ENCODE peak calls at places on chromosomes 3 and 15, in ten cellular contexts. One of them, this sample, is unnamed.

GRCh38 chr3:57158813-57159678 is 6.1 kb downstream of the IL17RD start:
- DNase-seq in T-helper 1 cell: no peak
- DNase-seq in hippocampal formation: no peak
- DNase-seq in caudate nucleus: no peak
- DNase-seq in A172: peak; percentile 72
- DNase-seq in stimulated activated CD4-positive, alpha-beta T cell treated with anti-CD3 and anti-CD28 coated beads, Interleukin-2, amount 100 ng/mL, for 24 hours: no peak
- DNase-seq in activated naive CD4-positive, alpha-beta T cell: no peak
- DNase-seq in posterior vena cava: no peak
- DNase-seq in SHP77: no peak
- DNase-seq in Right ventricle myocardium superior: no peak
- DNase-seq in this sample: no peak

GRCh38 chr3:171165986-171166385 is 139.5 kb upstream of the SLC2A2 start:
- DNase-seq in T-helper 1 cell: no peak
- DNase-seq in hippocampal formation: no peak
- DNase-seq in caudate nucleus: no peak
- DNase-seq in A172: no peak
- DNase-seq in stimulated activated CD4-positive, alpha-beta T cell treated with anti-CD3 and anti-CD28 coated beads, Interleukin-2, amount 100 ng/mL, for 24 hours: no peak
- DNase-seq in activated naive CD4-positive, alpha-beta T cell: no peak
- DNase-seq in posterior vena cava: no peak
- DNase-seq in SHP77: no peak
- DNase-seq in Right ventricle myocardium superior: no peak
- DNase-seq in this sample: peak; percentile 42

GRCh38 chr15:75902129-75902557 is 1.5 kb upstream of the FBXO22 start:
- DNase-seq in T-helper 1 cell: no peak
- DNase-seq in hippocampal formation: no peak
- DNase-seq in caudate nucleus: no peak
- DNase-seq in A172: peak; percentile 9
- DNase-seq in stimulated activated CD4-positive, alpha-beta T cell treated with anti-CD3 and anti-CD28 coated beads, Interleukin-2, amount 100 ng/mL, for 24 hours: no peak
- DNase-seq in activated naive CD4-positive, alpha-beta T cell: no peak
- DNase-seq in posterior vena cava: no peak
- DNase-seq in SHP77: peak; percentile 66
- DNase-seq in Right ventricle myocardium superior: no peak
- DNase-seq in this sample: no peak

GRCh38 chr15:58224068-58224467 is 85.9 kb downstream of the AQP9 start:
- DNase-seq in T-helper 1 cell: no peak
- DNase-seq in hippocampal formation: peak; percentile 19
- DNase-seq in caudate nucleus: peak; percentile 24
- DNase-seq in A172: no peak
- DNase-seq in stimulated activated CD4-positive, alpha-beta T cell treated with anti-CD3 and anti-CD28 coated beads, Interleukin-2, amount 100 ng/mL, for 24 hours: no peak
- DNase-seq in activated naive CD4-positive, alpha-beta T cell: no peak
- DNase-seq in posterior vena cava: no peak
- DNase-seq in SHP77: no peak
- DNase-seq in Right ventricle myocardium superior: peak; percentile 78
- DNase-seq in this sample: no peak

GRCh38 chr3:109825971-109826810 is 488.8 kb upstream of the DPPA4 start:
- DNase-seq in T-helper 1 cell: no peak
- DNase-seq in hippocampal formation: peak; percentile 55
- DNase-seq in caudate nucleus: no peak
- DNase-seq in A172: no peak
- DNase-seq in stimulated activated CD4-positive, alpha-beta T cell treated with anti-CD3 and anti-CD28 coated beads, Interleukin-2, amount 100 ng/mL, for 24 hours: no peak
- DNase-seq in activated naive CD4-positive, alpha-beta T cell: no peak
- DNase-seq in posterior vena cava: no peak
- DNase-seq in SHP77: no peak
- DNase-seq in Right ventricle myocardium superior: no peak
- DNase-seq in this sample: no peak

GRCh38 chr15:71788646-71789579 is 21.4 kb upstream of the NR2E3 start:
- DNase-seq in T-helper 1 cell: no peak
- DNase-seq in hippocampal formation: no peak
- DNase-seq in caudate nucleus: no peak
- DNase-seq in A172: no peak
- DNase-seq in stimulated activated CD4-positive, alpha-beta T cell treated with anti-CD3 and anti-CD28 coated beads, Interleukin-2, amount 100 ng/mL, for 24 hours: no peak
- DNase-seq in activated naive CD4-positive, alpha-beta T cell: no peak
- DNase-seq in posterior vena cava: no peak
- DNase-seq in SHP77: no peak
- DNase-seq in Right ventricle myocardium superior: no peak
- DNase-seq in this sample: no peak

GRCh38 chr3:30341851-30342250 is 264.6 kb upstream of the TGFBR2 start:
- DNase-seq in T-helper 1 cell: no peak
- DNase-seq in hippocampal formation: no peak
- DNase-seq in caudate nucleus: no peak
- DNase-seq in A172: no peak
- DNase-seq in stimulated activated CD4-positive, alpha-beta T cell treated with anti-CD3 and anti-CD28 coated beads, Interleukin-2, amount 100 ng/mL, for 24 hours: no peak
- DNase-seq in activated naive CD4-positive, alpha-beta T cell: no peak
- DNase-seq in posterior vena cava: no peak
- DNase-seq in SHP77: no peak
- DNase-seq in Right ventricle myocardium superior: no peak
- DNase-seq in this sample: no peak

GRCh38 chr15:77830041-77830440 is 197.3 kb upstream of the LINGO1 start:
- DNase-seq in T-helper 1 cell: no peak
- DNase-seq in hippocampal formation: no peak
- DNase-seq in caudate nucleus: no peak
- DNase-seq in A172: peak; percentile 76
- DNase-seq in stimulated activated CD4-positive, alpha-beta T cell treated with anti-CD3 and anti-CD28 coated beads, Interleukin-2, amount 100 ng/mL, for 24 hours: no peak
- DNase-seq in activated naive CD4-positive, alpha-beta T cell: no peak
- DNase-seq in posterior vena cava: peak; percentile 71
- DNase-seq in SHP77: no peak
- DNase-seq in Right ventricle myocardium superior: no peak
- DNase-seq in this sample: no peak

GRCh38 chr3:16203031-16203430 is 28.6 kb downstream of the GALNT15 start:
- DNase-seq in T-helper 1 cell: no peak
- DNase-seq in hippocampal formation: no peak
- DNase-seq in caudate nucleus: no peak
- DNase-seq in A172: peak; percentile 73
- DNase-seq in stimulated activated CD4-positive, alpha-beta T cell treated with anti-CD3 and anti-CD28 coated beads, Interleukin-2, amount 100 ng/mL, for 24 hours: no peak
- DNase-seq in activated naive CD4-positive, alpha-beta T cell: no peak
- DNase-seq in posterior vena cava: no peak
- DNase-seq in SHP77: no peak
- DNase-seq in Right ventricle myocardium superior: no peak
- DNase-seq in this sample: peak; percentile 6

GRCh38 chr15:53675832-53676231 is 83.6 kb downstream of the WDR72 start:
- DNase-seq in T-helper 1 cell: no peak
- DNase-seq in hippocampal formation: no peak
- DNase-seq in caudate nucleus: no peak
- DNase-seq in A172: no peak
- DNase-seq in stimulated activated CD4-positive, alpha-beta T cell treated with anti-CD3 and anti-CD28 coated beads, Interleukin-2, amount 100 ng/mL, for 24 hours: no peak
- DNase-seq in activated naive CD4-positive, alpha-beta T cell: no peak
- DNase-seq in posterior vena cava: no peak
- DNase-seq in SHP77: no peak
- DNase-seq in Right ventricle myocardium superior: no peak
- DNase-seq in this sample: no peak

GRCh38 chr15:77476999-77477398 is 56.3 kb downstream of the HMG20A start:
- DNase-seq in T-helper 1 cell: no peak
- DNase-seq in hippocampal formation: no peak
- DNase-seq in caudate nucleus: no peak
- DNase-seq in A172: no peak
- DNase-seq in stimulated activated CD4-positive, alpha-beta T cell treated with anti-CD3 and anti-CD28 coated beads, Interleukin-2, amount 100 ng/mL, for 24 hours: no peak
- DNase-seq in activated naive CD4-positive, alpha-beta T cell: no peak
- DNase-seq in posterior vena cava: no peak
- DNase-seq in SHP77: no peak
- DNase-seq in Right ventricle myocardium superior: no peak
- DNase-seq in this sample: no peak

GRCh38 chr3:86708908-86709307 is 282.0 kb downstream of the VGLL3 start:
- DNase-seq in T-helper 1 cell: no peak
- DNase-seq in hippocampal formation: no peak
- DNase-seq in caudate nucleus: no peak
- DNase-seq in A172: no peak
- DNase-seq in stimulated activated CD4-positive, alpha-beta T cell treated with anti-CD3 and anti-CD28 coated beads, Interleukin-2, amount 100 ng/mL, for 24 hours: no peak
- DNase-seq in activated naive CD4-positive, alpha-beta T cell: no peak
- DNase-seq in posterior vena cava: peak; percentile 57
- DNase-seq in SHP77: no peak
- DNase-seq in Right ventricle myocardium superior: no peak
- DNase-seq in this sample: no peak

GRCh38 chr15:62658498-62658897 is 384.0 kb upstream of the TPM1 start:
- DNase-seq in T-helper 1 cell: no peak
- DNase-seq in hippocampal formation: peak; percentile 34
- DNase-seq in caudate nucleus: peak; percentile 25
- DNase-seq in A172: peak; percentile 14
- DNase-seq in stimulated activated CD4-positive, alpha-beta T cell treated with anti-CD3 and anti-CD28 coated beads, Interleukin-2, amount 100 ng/mL, for 24 hours: no peak
- DNase-seq in activated naive CD4-positive, alpha-beta T cell: no peak
- DNase-seq in posterior vena cava: no peak
- DNase-seq in SHP77: no peak
- DNase-seq in Right ventricle myocardium superior: no peak
- DNase-seq in this sample: no peak

GRCh38 chr15:81939604-81940440 is 106.0 kb downstream of the MEX3B start:
- DNase-seq in T-helper 1 cell: no peak
- DNase-seq in hippocampal formation: no peak
- DNase-seq in caudate nucleus: no peak
- DNase-seq in A172: peak; percentile 10
- DNase-seq in stimulated activated CD4-positive, alpha-beta T cell treated with anti-CD3 and anti-CD28 coated beads, Interleukin-2, amount 100 ng/mL, for 24 hours: no peak
- DNase-seq in activated naive CD4-positive, alpha-beta T cell: no peak
- DNase-seq in posterior vena cava: no peak
- DNase-seq in SHP77: peak; percentile 42
- DNase-seq in Right ventricle myocardium superior: no peak
- DNase-seq in this sample: no peak

GRCh38 chr3:177478170-177478859 is 281.0 kb upstream of the TBL1XR1 start:
- DNase-seq in T-helper 1 cell: no peak
- DNase-seq in hippocampal formation: no peak
- DNase-seq in caudate nucleus: no peak
- DNase-seq in A172: peak; percentile 99
- DNase-seq in stimulated activated CD4-positive, alpha-beta T cell treated with anti-CD3 and anti-CD28 coated beads, Interleukin-2, amount 100 ng/mL, for 24 hours: no peak
- DNase-seq in activated naive CD4-positive, alpha-beta T cell: no peak
- DNase-seq in posterior vena cava: no peak
- DNase-seq in SHP77: no peak
- DNase-seq in Right ventricle myocardium superior: no peak
- DNase-seq in this sample: no peak

GRCh38 chr3:101281616-101282015 is 38.8 kb downstream of the IMPG2 start:
- DNase-seq in T-helper 1 cell: no peak
- DNase-seq in hippocampal formation: no peak
- DNase-seq in caudate nucleus: no peak
- DNase-seq in A172: no peak
- DNase-seq in stimulated activated CD4-positive, alpha-beta T cell treated with anti-CD3 and anti-CD28 coated beads, Interleukin-2, amount 100 ng/mL, for 24 hours: no peak
- DNase-seq in activated naive CD4-positive, alpha-beta T cell: no peak
- DNase-seq in posterior vena cava: no peak
- DNase-seq in SHP77: no peak
- DNase-seq in Right ventricle myocardium superior: no peak
- DNase-seq in this sample: no peak

GRCh38 chr3:143826296-143826695 is 22.0 kb downstream of the SLC9A9 start:
- DNase-seq in T-helper 1 cell: no peak
- DNase-seq in hippocampal formation: peak; percentile 40
- DNase-seq in caudate nucleus: no peak
- DNase-seq in A172: no peak
- DNase-seq in stimulated activated CD4-positive, alpha-beta T cell treated with anti-CD3 and anti-CD28 coated beads, Interleukin-2, amount 100 ng/mL, for 24 hours: no peak
- DNase-seq in activated naive CD4-positive, alpha-beta T cell: no peak
- DNase-seq in posterior vena cava: no peak
- DNase-seq in SHP77: no peak
- DNase-seq in Right ventricle myocardium superior: no peak
- DNase-seq in this sample: no peak

GRCh38 chr3:12046406-12046805 is 42.2 kb downstream of the SYN2 start:
- DNase-seq in T-helper 1 cell: no peak
- DNase-seq in hippocampal formation: peak; percentile 66
- DNase-seq in caudate nucleus: no peak
- DNase-seq in A172: no peak
- DNase-seq in stimulated activated CD4-positive, alpha-beta T cell treated with anti-CD3 and anti-CD28 coated beads, Interleukin-2, amount 100 ng/mL, for 24 hours: no peak
- DNase-seq in activated naive CD4-positive, alpha-beta T cell: no peak
- DNase-seq in posterior vena cava: no peak
- DNase-seq in SHP77: no peak
- DNase-seq in Right ventricle myocardium superior: no peak
- DNase-seq in this sample: no peak

GRCh38 chr3:189985938-189986337 is 134.8 kb downstream of the P3H2 start:
- DNase-seq in T-helper 1 cell: no peak
- DNase-seq in hippocampal formation: no peak
- DNase-seq in caudate nucleus: no peak
- DNase-seq in A172: peak; percentile 62
- DNase-seq in stimulated activated CD4-positive, alpha-beta T cell treated with anti-CD3 and anti-CD28 coated beads, Interleukin-2, amount 100 ng/mL, for 24 hours: no peak
- DNase-seq in activated naive CD4-positive, alpha-beta T cell: no peak
- DNase-seq in posterior vena cava: no peak
- DNase-seq in SHP77: no peak
- DNase-seq in Right ventricle myocardium superior: no peak
- DNase-seq in this sample: no peak

GRCh38 chr3:133831966-133832801 is 26.6 kb downstream of the SRPRB start:
- DNase-seq in T-helper 1 cell: no peak
- DNase-seq in hippocampal formation: no peak
- DNase-seq in caudate nucleus: no peak
- DNase-seq in A172: no peak
- DNase-seq in stimulated activated CD4-positive, alpha-beta T cell treated with anti-CD3 and anti-CD28 coated beads, Interleukin-2, amount 100 ng/mL, for 24 hours: no peak
- DNase-seq in activated naive CD4-positive, alpha-beta T cell: no peak
- DNase-seq in posterior vena cava: no peak
- DNase-seq in SHP77: no peak
- DNase-seq in Right ventricle myocardium superior: no peak
- DNase-seq in this sample: no peak

GRCh38 chr15:47987908-47988532 is 132.8 kb upstream of the SLC24A5 start:
- DNase-seq in T-helper 1 cell: no peak
- DNase-seq in hippocampal formation: peak; percentile 87
- DNase-seq in caudate nucleus: peak; percentile 41
- DNase-seq in A172: peak; percentile 47
- DNase-seq in stimulated activated CD4-positive, alpha-beta T cell treated with anti-CD3 and anti-CD28 coated beads, Interleukin-2, amount 100 ng/mL, for 24 hours: no peak
- DNase-seq in activated naive CD4-positive, alpha-beta T cell: no peak
- DNase-seq in posterior vena cava: no peak
- DNase-seq in SHP77: peak; percentile 53
- DNase-seq in Right ventricle myocardium superior: no peak
- DNase-seq in this sample: peak; percentile 53

GRCh38 chr15:42605281-42605744 is 29.9 kb downstream of the STARD9 start:
- DNase-seq in T-helper 1 cell: no peak
- DNase-seq in hippocampal formation: no peak
- DNase-seq in caudate nucleus: no peak
- DNase-seq in A172: no peak
- DNase-seq in stimulated activated CD4-positive, alpha-beta T cell treated with anti-CD3 and anti-CD28 coated beads, Interleukin-2, amount 100 ng/mL, for 24 hours: no peak
- DNase-seq in activated naive CD4-positive, alpha-beta T cell: no peak
- DNase-seq in posterior vena cava: no peak
- DNase-seq in SHP77: no peak
- DNase-seq in Right ventricle myocardium superior: no peak
- DNase-seq in this sample: peak; percentile 29

GRCh38 chr3:17070560-17070959 is 185.8 kb downstream of the PLCL2 start:
- DNase-seq in T-helper 1 cell: no peak
- DNase-seq in hippocampal formation: no peak
- DNase-seq in caudate nucleus: peak; percentile 21
- DNase-seq in A172: peak; percentile 84
- DNase-seq in stimulated activated CD4-positive, alpha-beta T cell treated with anti-CD3 and anti-CD28 coated beads, Interleukin-2, amount 100 ng/mL, for 24 hours: no peak
- DNase-seq in activated naive CD4-positive, alpha-beta T cell: no peak
- DNase-seq in posterior vena cava: no peak
- DNase-seq in SHP77: peak; percentile 65
- DNase-seq in Right ventricle myocardium superior: peak; percentile 73
- DNase-seq in this sample: no peak

GRCh38 chr3:127035672-127036071 is 52.8 kb downstream of the PLXNA1 start:
- DNase-seq in T-helper 1 cell: no peak
- DNase-seq in hippocampal formation: no peak
- DNase-seq in caudate nucleus: no peak
- DNase-seq in A172: peak; percentile 87
- DNase-seq in stimulated activated CD4-positive, alpha-beta T cell treated with anti-CD3 and anti-CD28 coated beads, Interleukin-2, amount 100 ng/mL, for 24 hours: no peak
- DNase-seq in activated naive CD4-positive, alpha-beta T cell: no peak
- DNase-seq in posterior vena cava: peak; percentile 96
- DNase-seq in SHP77: no peak
- DNase-seq in Right ventricle myocardium superior: peak; percentile 73
- DNase-seq in this sample: no peak

GRCh38 chr3:140145501-140145900 is 210.5 kb downstream of the CLSTN2 start:
- DNase-seq in T-helper 1 cell: no peak
- DNase-seq in hippocampal formation: no peak
- DNase-seq in caudate nucleus: no peak
- DNase-seq in A172: no peak
- DNase-seq in stimulated activated CD4-positive, alpha-beta T cell treated with anti-CD3 and anti-CD28 coated beads, Interleukin-2, amount 100 ng/mL, for 24 hours: no peak
- DNase-seq in activated naive CD4-positive, alpha-beta T cell: no peak
- DNase-seq in posterior vena cava: no peak
- DNase-seq in SHP77: no peak
- DNase-seq in Right ventricle myocardium superior: no peak
- DNase-seq in this sample: no peak

GRCh38 chr3:112043621-112044201 is 9.2 kb downstream of the TMPRSS7 start:
- DNase-seq in T-helper 1 cell: no peak
- DNase-seq in hippocampal formation: peak; percentile 78
- DNase-seq in caudate nucleus: peak; percentile 53
- DNase-seq in A172: peak; percentile 76
- DNase-seq in stimulated activated CD4-positive, alpha-beta T cell treated with anti-CD3 and anti-CD28 coated beads, Interleukin-2, amount 100 ng/mL, for 24 hours: peak; percentile 50
- DNase-seq in activated naive CD4-positive, alpha-beta T cell: no peak
- DNase-seq in posterior vena cava: no peak
- DNase-seq in SHP77: peak; percentile 92
- DNase-seq in Right ventricle myocardium superior: no peak
- DNase-seq in this sample: peak; percentile 3

GRCh38 chr3:105170423-105170822 is 196.3 kb upstream of the ALCAM start:
- DNase-seq in T-helper 1 cell: no peak
- DNase-seq in hippocampal formation: no peak
- DNase-seq in caudate nucleus: no peak
- DNase-seq in A172: no peak
- DNase-seq in stimulated activated CD4-positive, alpha-beta T cell treated with anti-CD3 and anti-CD28 coated beads, Interleukin-2, amount 100 ng/mL, for 24 hours: no peak
- DNase-seq in activated naive CD4-positive, alpha-beta T cell: no peak
- DNase-seq in posterior vena cava: no peak
- DNase-seq in SHP77: no peak
- DNase-seq in Right ventricle myocardium superior: no peak
- DNase-seq in this sample: no peak

GRCh38 chr3:30606301-30607031 is at the start of gene TGFBR2:
- DNase-seq in T-helper 1 cell: peak; percentile 55
- DNase-seq in hippocampal formation: peak; percentile 18
- DNase-seq in caudate nucleus: peak; percentile 64
- DNase-seq in A172: peak; percentile 95
- DNase-seq in stimulated activated CD4-positive, alpha-beta T cell treated with anti-CD3 and anti-CD28 coated beads, Interleukin-2, amount 100 ng/mL, for 24 hours: peak; percentile 86
- DNase-seq in activated naive CD4-positive, alpha-beta T cell: peak; percentile 64
- DNase-seq in posterior vena cava: peak; percentile 99
- DNase-seq in SHP77: peak; percentile 63
- DNase-seq in Right ventricle myocardium superior: peak; percentile 97
- DNase-seq in this sample: peak; percentile 91

This sample was measured in CD4-positive, CD25-positive, alpha-beta regulatory T cell.